ENCODE peak calls at places on chromosomes 7 and 10, in four cellular contexts. Z, R, C and N are unnamed samples.

GRCh38 chr7:44559485-44559884 is 14.2 kb downstream of the DDX56 start:
- DNase-seq in Z (no peak), R (no peak), C (no peak), N (no peak)

GRCh38 chr10:129941199-129942018 is 22.7 kb downstream of the EBF3 start:
- DNase-seq in Z (no peak), R (no peak), C (no peak), N (no peak)

GRCh38 chr10:78948616-78949015 is 120.2 kb upstream of the ZMIZ1 start:
- DNase-seq in Z (no peak), R (no peak), C (no peak), N (no peak)

GRCh38 chr7:107971613-107972012 is 31.3 kb downstream of the LAMB1 start:
- DNase-seq in Z (no peak), R (peak; percentile 68), C (no peak), N (no peak)

GRCh38 chr10:29896053-29896452 is 163.3 kb downstream of the JCAD start:
- DNase-seq in Z (no peak), R (no peak), C (no peak), N (no peak)

GRCh38 chr10:33145451-33146188 is 187.6 kb upstream of the ITGB1 start:
- DNase-seq in Z (no peak), R (no peak), C (no peak), N (no peak)

GRCh38 chr7:122143376-122143750 is 686 bp downstream of the AASS start:
- DNase-seq in Z (no peak), R (peak; percentile 12), C (no peak), N (peak; percentile 7)

GRCh38 chr10:86868353-86868752 is 89.1 kb downstream of the MMRN2 start:
- DNase-seq in Z (no peak), R (peak; percentile 61), C (no peak), N (no peak)

GRCh38 chr7:140544278-140544896 is 65.1 kb upstream of the MKRN1 start:
- DNase-seq in Z (no peak), R (no peak), C (no peak), N (no peak)

GRCh38 chr7:29946428-29947186 is 43.0 kb downstream of the SCRN1 start:
- DNase-seq in Z (no peak), R (peak; percentile 44), C (no peak), N (peak; percentile 20)

GRCh38 chr10:49441488-49442476 is 45.9 kb upstream of the DRGX start:
- DNase-seq in Z (no peak), R (no peak), C (peak; percentile 77), N (peak; percentile 27)

GRCh38 chr10:121804460-121804859 is 123.4 kb downstream of the ATE1 start:
- DNase-seq in Z (peak; percentile 35), R (no peak), C (no peak), N (no peak)

GRCh38 chr10:22851865-22852239 is 76.0 kb upstream of the ARMC3 start:
- DNase-seq in Z (no peak), R (no peak), C (no peak), N (no peak)

GRCh38 chr10:3494879-3495230 is 290.2 kb downstream of the KLF6 start:
- DNase-seq in Z (no peak), R (peak; percentile 33), C (no peak), N (no peak)

GRCh38 chr10:60687679-60688078 is 90.6 kb upstream of the CDK1 start:
- DNase-seq in Z (no peak), R (no peak), C (no peak), N (no peak)

GRCh38 chr10:13593560-13593959 is 6.8 kb downstream of the PRPF18 start:
- DNase-seq in Z (peak; percentile 47), R (no peak), C (no peak), N (no peak)

GRCh38 chr7:157769016-157769869 is 432.4 kb downstream of the DNAJB6 start:
- DNase-seq in Z (no peak), R (no peak), C (no peak), N (no peak)

GRCh38 chr7:47688311-47689100 is 106.6 kb upstream of the TNS3 start:
- DNase-seq in Z (no peak), R (no peak), C (no peak), N (no peak)

GRCh38 chr7:135512135-135512887 is 2.4 kb upstream of the CNOT4 start:
- DNase-seq in Z (no peak), R (no peak), C (peak; percentile 73), N (peak; percentile 89)

GRCh38 chr10:69087600-69088470 is at the start of gene SRGN:
- DNase-seq in Z (peak; percentile 59), R (peak; percentile 75), C (peak; percentile 85), N (peak; percentile 95)

GRCh38 chr7:113797420-113797995 is 121.3 kb downstream of the PPP1R3A start:
- DNase-seq in Z (no peak), R (no peak), C (no peak), N (no peak)

GRCh38 chr7:142542938-142543337 is 206.3 kb upstream of the PRSS1 start:
- DNase-seq in Z (no peak), R (no peak), C (no peak), N (no peak)

GRCh38 chr7:55516399-55516798 is 55.9 kb downstream of the VOPP1 start:
- DNase-seq in Z (no peak), R (no peak), C (no peak), N (peak; percentile 53)

GRCh38 chr10:31381766-31382316 is 62.8 kb downstream of the ZEB1 start:
- DNase-seq in Z (no peak), R (no peak), C (no peak), N (peak; percentile 82)

GRCh38 chr10:1157615-1157933 is 101.4 kb downstream of the WDR37 start:
- DNase-seq in Z (no peak), R (no peak), C (no peak), N (no peak)

GRCh38 chr10:126429275-126429674 is 41.0 kb upstream of the ADAM12 start:
- DNase-seq in Z (no peak), R (no peak), C (no peak), N (no peak)

GRCh38 chr10:74227697-74228424 is 76.8 kb downstream of the ADK start:
- DNase-seq in Z (no peak), R (no peak), C (no peak), N (peak; percentile 26)

DNA sequence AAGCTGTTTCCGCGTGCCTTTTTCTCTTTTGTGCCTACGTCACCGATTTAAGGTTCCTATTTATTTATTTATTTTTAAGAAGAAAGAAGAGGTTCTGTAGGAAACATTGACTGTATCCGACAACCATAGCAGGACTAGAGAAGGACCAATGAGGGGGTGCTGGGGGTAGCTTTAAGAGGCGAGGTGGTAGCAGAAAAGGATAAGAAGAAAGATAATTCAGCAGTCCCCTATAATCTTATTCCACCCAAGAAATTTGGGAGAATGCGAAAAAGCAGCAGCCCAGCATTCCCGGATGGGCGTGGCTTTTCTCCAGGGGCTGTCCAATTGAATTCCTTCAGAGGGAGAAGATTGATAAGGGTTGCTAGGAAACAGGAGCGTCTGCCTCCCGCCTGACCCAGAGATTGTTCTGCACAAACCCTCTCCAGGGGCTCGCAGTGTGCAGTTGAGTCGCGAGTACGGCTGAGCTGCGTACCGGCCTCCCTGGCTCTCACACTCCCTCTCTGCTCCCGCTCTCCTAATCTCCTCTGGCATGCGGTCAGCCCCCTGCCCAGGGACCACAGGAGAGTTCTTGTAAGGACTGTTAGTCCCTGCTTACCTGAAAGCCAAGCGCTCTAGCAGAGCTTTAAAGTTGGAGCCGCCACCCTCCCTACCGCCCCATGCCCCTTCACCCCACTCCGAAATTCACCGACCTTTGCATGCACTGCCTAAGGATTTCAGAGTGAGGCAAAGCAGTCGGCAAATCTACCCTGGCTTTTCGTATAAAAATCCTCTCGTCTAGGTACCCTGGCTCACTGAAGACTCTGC is at the start of gene GRM3:
- DNase-seq in Z (no peak), R (peak; percentile 33), C (no peak), N (no peak)
- H3K4me3 ChIP-seq in Z (no peak within 1 kb of the TSS), R (peak within 1 kb of the TSS; percentile 41), C (no peak within 1 kb of the TSS), N (no peak within 1 kb of the TSS)

DNA sequence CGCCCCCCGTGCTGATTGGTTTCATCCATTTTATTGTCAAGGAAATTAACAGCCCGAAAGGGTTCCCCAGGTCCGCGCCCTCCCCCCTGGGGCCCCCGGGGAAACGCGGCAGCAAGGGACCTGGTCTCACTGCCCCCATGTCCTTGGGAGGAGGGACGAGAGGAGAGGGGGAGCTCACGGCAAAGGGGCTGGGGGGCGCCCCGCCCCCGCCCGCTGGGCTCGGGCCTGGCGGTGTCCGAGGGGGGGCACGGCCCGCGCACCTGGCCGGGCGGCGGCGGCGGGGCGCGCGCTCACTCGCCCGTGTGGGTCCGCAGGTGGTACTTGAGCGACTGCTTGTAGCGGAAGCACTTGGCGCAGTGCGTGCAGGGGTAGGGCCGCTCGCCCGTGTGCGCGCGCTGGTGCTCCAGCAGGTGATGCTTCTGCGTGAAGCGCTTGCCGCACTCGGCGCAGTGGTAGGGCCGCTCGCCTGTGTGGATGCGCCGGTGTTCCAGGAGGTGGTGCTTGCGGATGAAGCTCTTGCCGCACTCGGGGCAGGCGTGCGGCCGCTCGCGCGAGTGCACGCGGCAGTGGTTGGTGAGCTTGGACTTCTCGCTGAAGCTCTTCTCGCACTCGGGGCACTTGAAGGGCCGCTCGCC is 29.3 kb downstream of the ZNF777 start:
- DNase-seq in Z (no peak), R (no peak), C (no peak), N (no peak)
- H3K4me3 ChIP-seq in Z (no peak overlapping the region), R (no peak overlapping the region), C (no peak overlapping the region), N (no peak overlapping the region)

DNA sequence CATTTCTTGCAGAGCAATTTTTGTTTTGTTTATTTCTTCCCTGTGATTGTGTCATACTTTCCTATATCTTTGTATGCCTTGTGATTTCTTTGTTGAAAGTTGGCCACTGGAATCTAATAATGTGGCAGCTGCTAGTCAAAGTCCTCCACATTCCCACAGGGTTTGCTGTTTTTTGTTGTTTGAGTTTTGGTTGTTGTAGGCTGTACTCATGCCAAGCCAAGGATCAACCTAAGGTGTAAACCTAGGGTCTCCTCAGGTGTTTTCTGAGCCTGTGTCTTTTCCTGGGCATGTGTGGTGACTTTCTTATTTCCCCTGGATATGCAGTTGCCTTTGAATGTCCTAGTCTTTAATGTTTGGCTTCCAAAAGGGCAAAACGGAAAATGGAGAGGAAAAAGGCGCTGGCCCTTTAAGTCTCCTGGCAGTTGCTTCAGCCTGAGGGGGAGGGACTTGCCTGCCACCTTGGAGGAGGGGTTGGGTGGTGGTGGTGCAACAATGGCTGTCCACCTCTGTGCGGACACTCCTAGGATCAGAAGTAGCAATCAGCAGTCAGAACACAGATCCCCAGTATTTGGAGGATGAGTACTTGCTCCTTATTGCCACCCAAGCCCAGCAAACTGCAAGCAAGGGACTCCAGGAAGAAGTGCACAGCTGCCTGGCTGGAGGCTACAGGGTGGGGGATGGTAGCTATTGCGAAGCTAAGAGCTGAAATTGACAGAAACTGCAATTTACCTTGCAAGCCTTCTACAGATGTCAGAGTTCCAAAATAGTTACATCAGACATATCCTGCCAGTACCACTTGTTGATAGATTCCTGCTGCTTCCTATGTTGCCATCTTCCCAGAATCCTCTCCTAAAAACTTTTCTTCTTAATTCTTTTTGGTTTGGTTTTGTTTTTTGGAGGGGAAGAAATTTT is 5.6 kb upstream of the ZNF518A start:
- DNase-seq in Z (no peak), R (no peak), C (peak; percentile 52), N (no peak)
- H3K4me3 ChIP-seq in Z (peak overlapping the region; percentile 13), R (no peak overlapping the region), C (peak overlapping the region; percentile 23), N (no peak overlapping the region)

GRCh38 chr7:22469371-22470143 is 30.4 kb downstream of the STEAP1B start:
- DNase-seq in Z (no peak), R (no peak), C (no peak), N (no peak)

GRCh38 chr7:22464299-22464698 is 35.7 kb downstream of the STEAP1B start:
- DNase-seq in Z (no peak), R (no peak), C (no peak), N (no peak)

GRCh38 chr7:22470981-22471380 is 29.0 kb downstream of the STEAP1B start:
- DNase-seq in Z (no peak), R (no peak), C (no peak), N (no peak)

DNA sequence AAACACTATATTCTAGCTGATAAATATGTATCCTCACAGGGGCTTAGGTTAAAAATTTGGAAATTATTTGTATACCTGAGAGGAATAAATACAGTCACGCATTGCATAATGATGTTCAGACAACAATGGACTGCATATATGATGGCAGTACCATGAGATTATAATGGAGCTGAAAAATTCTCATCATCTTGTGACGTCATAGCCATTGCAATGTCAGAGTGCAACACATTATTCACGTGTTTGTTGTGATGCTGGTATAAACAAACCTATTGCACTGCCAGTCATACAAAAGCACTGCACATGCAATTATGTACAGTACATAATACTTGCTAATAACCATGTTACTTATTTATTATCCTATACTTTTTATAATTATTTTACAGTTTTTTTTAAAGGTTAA is 31.4 kb downstream of the STEAP1B start:
- DNase-seq in Z (no peak), R (no peak), C (no peak), N (no peak)
- H3K4me3 ChIP-seq in Z (no peak overlapping the region), R (no peak overlapping the region), C (no peak overlapping the region), N (no peak overlapping the region)